ENCODE peak calls at places on chromosomes 2 and 18, in seven cellular contexts. Y is hepatocyte; M is aorta; U is CD4-positive, alpha-beta memory T cell; J is spleen; A is IMR-90; I is neural progenitor cell. N is an unnamed sample.

GRCh38 chr18:26307161-26307773 is 81.0 kb downstream of the TAF4B start:
- DNase-seq in I (peak; percentile 60), U (peak; percentile 9), J (no peak), Y (peak; percentile 73), M (no peak), A (peak; percentile 63), N (no peak)

GRCh38 chr2:6203297-6203959 is 511.2 kb downstream of the SOX11 start:
- DNase-seq in J (no peak), A (no peak), U (no peak), Y (peak; percentile 35), I (no peak), M (no peak), N (no peak)

GRCh38 chr2:128305555-128306080 is 13.1 kb downstream of the HS6ST1 start:
- DNase-seq in U (no peak), Y (no peak), A (peak; percentile 75), J (peak; percentile 74), M (peak; percentile 71), I (no peak), N (peak; percentile 20)

GRCh38 chr2:133522204-133522603 is 46.1 kb downstream of the NCKAP5 start:
- DNase-seq in I (no peak), U (no peak), A (no peak), M (no peak), Y (no peak), J (no peak), N (no peak)

GRCh38 chr2:212536385-212537310 is 2.0 kb downstream of the ERBB4 start:
- DNase-seq in Y (no peak), A (no peak), I (peak; percentile 88), J (peak; percentile 64), M (peak; percentile 74), U (no peak), N (peak; percentile 14)

GRCh38 chr18:57715671-57716070 is 87.4 kb downstream of the ATP8B1 start:
- DNase-seq in M (no peak), U (no peak), J (no peak), I (no peak), A (no peak), Y (no peak), N (no peak)

GRCh38 chr2:30400151-30400954 is 46.7 kb upstream of the LCLAT1 start:
- DNase-seq in A (no peak), J (no peak), I (no peak), Y (no peak), U (no peak), M (no peak), N (no peak)

GRCh38 chr18:65659912-65660311 is 90.9 kb upstream of the CDH7 start:
- DNase-seq in I (no peak), U (no peak), Y (no peak), M (no peak), A (no peak), J (no peak), N (no peak)

GRCh38 chr2:73112026-73112912 is 479 bp downstream of the RAB11FIP5 start:
- DNase-seq in M (peak; percentile 79), J (peak; percentile 85), Y (peak; percentile 73), U (peak; percentile 37), I (peak; percentile 79), A (peak; percentile 49), N (peak; percentile 78)

DNA sequence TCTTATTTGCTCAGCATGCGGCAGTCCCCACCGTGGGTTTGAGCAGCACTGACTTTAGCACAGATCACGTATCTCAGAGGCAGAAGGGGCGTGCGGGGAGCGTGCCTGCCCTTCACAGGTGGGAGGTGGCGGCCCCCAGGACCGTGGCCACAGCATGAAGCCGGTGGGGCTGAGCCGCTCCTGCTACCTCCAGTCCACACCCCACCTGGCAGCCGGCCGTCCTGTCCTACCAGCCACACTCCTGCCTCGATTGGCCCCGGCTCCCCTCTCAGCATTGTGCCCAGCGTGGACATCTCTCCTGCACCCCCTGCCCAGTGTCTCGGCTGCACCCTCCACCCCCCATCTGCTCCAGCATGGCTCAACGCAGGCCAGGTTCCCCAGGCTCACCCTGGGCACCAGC is 73.6 kb downstream of the NFATC1 start:
- DNase-seq in I (no peak), J (no peak), A (no peak), Y (no peak), U (no peak), M (no peak), N (no peak)
- H3K4me1 ChIP-seq in I (peaks cover 20% of the 10 kb centered on the region), J (peaks cover 41% of the 10 kb centered on the region), A (no peaks in the 10 kb centered on the region), Y (no peaks in the 10 kb centered on the region), U (no peaks in the 10 kb centered on the region), M (no peaks in the 10 kb centered on the region), N (no peaks in the 10 kb centered on the region)

GRCh38 chr2:234673961-234674759 is 177.3 kb upstream of the ARL4C start:
- DNase-seq in J (no peak), M (no peak), I (no peak), U (no peak), Y (no peak), A (no peak), N (no peak)
- H3K27ac ChIP-seq in J (no peak overlapping the region), M (no peak overlapping the region), I (no peak overlapping the region), U (no peak overlapping the region), Y (peak overlapping the region; percentile 3), A (peak overlapping the region; percentile 97), N (no peak overlapping the region)

GRCh38 chr2:113196839-113197238 is 23.1 kb downstream of the PSD4 start:
- DNase-seq in Y (no peak), M (peak; percentile 35), U (no peak), A (no peak), I (no peak), J (peak; percentile 53), N (no peak)

GRCh38 chr2:113198790-113199612 is 25.2 kb downstream of the PSD4 start:
- DNase-seq in M (peak; percentile 93), Y (peak; percentile 93), J (peak; percentile 96), A (peak; percentile 47), U (peak; percentile 58), I (peak; percentile 87), N (peak; percentile 93)

GRCh38 chr2:113197347-113198047 is 23.7 kb downstream of the PSD4 start:
- DNase-seq in U (no peak), Y (no peak), I (no peak), M (peak; percentile 68), A (no peak), J (peak; percentile 75), N (no peak)

GRCh38 chr2:113198048-113198789 is 24.4 kb downstream of the PSD4 start:
- DNase-seq in Y (no peak), J (no peak), I (no peak), A (no peak), U (no peak), M (no peak), N (no peak)

GRCh38 chr2:113195923-113196501 is 22.2 kb downstream of the PSD4 start:
- DNase-seq in M (no peak), Y (no peak), J (peak; percentile 59), A (no peak), U (no peak), I (no peak), N (no peak)
- H3K36me3 ChIP-seq in M (no peaks in the 10 kb centered on the region), Y (no peaks in the 10 kb centered on the region), J (peaks cover 69% of the 10 kb centered on the region), A (no peaks in the 10 kb centered on the region), U (peaks cover 86% of the 10 kb centered on the region), I (no peaks in the 10 kb centered on the region), N (no peaks in the 10 kb centered on the region)

DNA sequence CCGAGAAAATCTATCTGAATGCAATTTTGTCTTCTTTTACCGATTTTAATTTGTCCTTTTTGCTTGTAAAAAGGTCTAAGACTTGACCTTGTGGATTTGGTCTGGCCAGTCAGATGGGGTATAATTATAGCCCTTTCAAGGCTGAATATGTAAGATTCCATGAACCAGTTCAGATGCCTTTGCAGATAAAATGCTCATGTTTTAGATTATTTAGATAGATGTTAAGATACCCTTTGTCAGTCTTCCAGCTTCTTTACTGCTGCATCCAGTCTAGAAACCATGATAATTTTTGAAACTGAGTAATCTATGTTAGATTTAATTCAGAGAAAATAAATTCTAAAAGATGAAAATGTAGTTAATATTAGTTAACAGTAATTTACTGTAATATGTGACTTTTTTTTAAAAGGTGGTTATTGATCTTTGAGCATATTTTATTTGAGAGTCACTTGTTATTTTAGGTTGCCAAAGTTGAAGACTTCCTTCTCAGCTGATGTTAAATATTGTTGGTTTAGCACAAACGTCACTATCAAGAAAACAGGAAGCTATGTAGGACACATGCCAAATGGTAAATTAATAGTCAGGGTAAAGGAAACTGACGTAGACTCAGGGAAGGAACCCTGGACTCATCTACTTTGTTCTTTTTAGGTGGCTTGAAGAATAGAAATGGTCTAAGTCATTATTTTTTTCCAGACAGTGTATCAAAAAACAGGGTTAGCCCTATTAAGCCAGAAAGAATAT is 29.8 kb downstream of the BABAM2 start:
- DNase-seq in J (no peak), M (no peak), A (peak; percentile 49), U (peak; percentile 77), I (no peak), Y (no peak), N (no peak)
- H3K4me1 ChIP-seq in J (peaks cover 52% of the 10 kb centered on the region), M (no peaks in the 10 kb centered on the region), A (no peaks in the 10 kb centered on the region), U (peaks cover 20% of the 10 kb centered on the region), I (no peaks in the 10 kb centered on the region), Y (peaks cover 13% of the 10 kb centered on the region), N (peaks cover 31% of the 10 kb centered on the region)

GRCh38 chr2:160736629-160737028 is 243.0 kb upstream of the RBMS1 start:
- DNase-seq in U (no peak), Y (no peak), J (no peak), M (no peak), I (no peak), A (peak; percentile 66), N (no peak)
- H3K27ac ChIP-seq in U (no peak overlapping the region), Y (no peak overlapping the region), J (no peak overlapping the region), M (no peak overlapping the region), I (no peak overlapping the region), A (peak overlapping the region; percentile 37), N (no peak overlapping the region)

GRCh38 chr2:170298115-170298514 is 120.2 kb downstream of the MYO3B start:
- DNase-seq in Y (no peak), U (no peak), I (no peak), A (no peak), M (no peak), J (no peak), N (no peak)

GRCh38 chr2:170301606-170302005 is 123.7 kb downstream of the MYO3B start:
- DNase-seq in U (no peak), A (no peak), J (no peak), Y (no peak), I (no peak), M (no peak), N (no peak)

GRCh38 chr2:170305711-170306110 is 127.8 kb downstream of the MYO3B start:
- DNase-seq in J (no peak), Y (no peak), M (no peak), A (no peak), I (no peak), U (no peak), N (no peak)

GRCh38 chr2:170298861-170299429 is 121.0 kb downstream of the MYO3B start:
- DNase-seq in I (no peak), U (no peak), M (no peak), A (no peak), J (no peak), Y (no peak), N (no peak)

DNA sequence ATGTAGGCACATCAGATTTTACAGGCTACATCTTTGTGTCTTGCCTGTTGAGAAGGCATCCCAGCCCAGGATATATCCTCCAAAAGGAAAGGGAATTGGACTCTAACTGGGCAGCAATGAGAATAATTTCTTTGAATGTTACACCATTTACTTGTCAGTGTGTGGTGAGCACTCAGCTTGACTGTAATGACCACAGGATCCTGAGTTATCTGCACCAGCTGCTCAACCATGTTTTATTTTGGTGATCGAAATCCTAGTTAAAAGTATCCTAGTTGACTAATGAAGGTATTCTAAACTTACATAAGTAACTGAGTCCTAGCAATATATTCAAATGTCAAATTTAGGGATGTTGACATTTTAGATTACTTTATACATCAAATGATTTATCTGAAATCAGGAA is 123.0 kb downstream of the MYO3B start:
- DNase-seq in Y (no peak), A (no peak), I (no peak), U (no peak), M (no peak), J (no peak), N (no peak)
- H3K36me3 ChIP-seq in Y (no peaks in the 10 kb centered on the region), A (no peaks in the 10 kb centered on the region), I (no peaks in the 10 kb centered on the region), U (no peaks in the 10 kb centered on the region), M (no peaks in the 10 kb centered on the region), J (no peaks in the 10 kb centered on the region), N (no peaks in the 10 kb centered on the region)